ENCODE peak calls at places on chromosomes 16 and 17, in five cellular contexts. X, C, K, M and J are unnamed samples.
A peak's percentile ranks its signal among the peaks of the same experiment; 100 is the strongest.

GRCh38 chr17:21251611-21252010 is 1.6 kb downstream of the NATD1 start:
- DNase-seq in X (no peak), C (no peak), K (no peak), M (no peak), J (no peak)

GRCh38 chr16:30394603-30395154 is 541 bp upstream of the ZNF48 start:
- DNase-seq in X (no peak), C (no peak), K (peak; percentile 55), M (no peak), J (no peak)

GRCh38 chr17:57626520-57627210 is 118.4 kb downstream of the CCDC182 start:
- DNase-seq in X (no peak), C (no peak), K (no peak), M (peak; percentile 21), J (no peak)

GRCh38 chr17:44324092-44324570 is 492 bp downstream of the SLC25A39 start:
- DNase-seq in X (no peak), C (no peak), K (peak; percentile 25), M (no peak), J (no peak)

GRCh38 chr16:84479716-84480450 is 24.6 kb downstream of the MEAK7 start:
- DNase-seq in X (peak; percentile 8), C (no peak), K (no peak), M (no peak), J (no peak)

GRCh38 chr17:8557176-8557806 is 73.2 kb downstream of the MYH10 start:
- DNase-seq in X (no peak), C (no peak), K (no peak), M (no peak), J (no peak)

GRCh38 chr17:82917656-82918345 is 78.0 kb upstream of the ZNF750 start:
- DNase-seq in X (peak; percentile 62), C (no peak), K (peak; percentile 63), M (peak; percentile 23), J (no peak)

GRCh38 chr16:70598937-70599503 is 47.3 kb upstream of the IL34 start:
- DNase-seq in X (no peak), C (no peak), K (no peak), M (no peak), J (no peak)

GRCh38 chr17:82547981-82548380 is 28.4 kb downstream of the FOXK2 start:
- DNase-seq in X (no peak), C (no peak), K (no peak), M (no peak), J (no peak)

GRCh38 chr16:24589997-24590396 is 50.6 kb downstream of the RBBP6 start:
- DNase-seq in X (no peak), C (no peak), K (no peak), M (no peak), J (no peak)

GRCh38 chr16:2339521-2340484 is 725 bp downstream of the ABCA3 start:
- DNase-seq in X (peak; percentile 55), C (no peak), K (peak; percentile 66), M (peak; percentile 15), J (peak; percentile 80)

GRCh38 chr16:7182510-7183109 is 150.0 kb upstream of the RBFOX1 start:
- DNase-seq in X (no peak), C (no peak), K (no peak), M (no peak), J (peak; percentile 52)

GRCh38 chr17:44543213-44543904 is 13.9 kb upstream of the FZD2 start:
- DNase-seq in X (peak; percentile 85), C (no peak), K (no peak), M (peak; percentile 64), J (peak; percentile 85)

GRCh38 chr16:84184775-84185174 is 2.1 kb downstream of the TAF1C start:
- DNase-seq in X (no peak), C (no peak), K (no peak), M (no peak), J (no peak)

GRCh38 chr17:31678431-31678830 is 180.6 kb downstream of the COPRS start:
- DNase-seq in X (no peak), C (no peak), K (no peak), M (no peak), J (no peak)

GRCh38 chr16:78788276-78788675 is 688.8 kb downstream of the WWOX start:
- DNase-seq in X (no peak), C (no peak), K (no peak), M (no peak), J (no peak)

GRCh38 chr17:33014751-33015150 is 23.1 kb downstream of the SPACA3 start:
- DNase-seq in X (no peak), C (no peak), K (no peak), M (peak; percentile 15), J (peak; percentile 22)

GRCh38 chr17:74151551-74152315 is 51.7 kb upstream of the RPL38 start:
- DNase-seq in X (no peak), C (no peak), K (no peak), M (no peak), J (no peak)

GRCh38 chr17:27651411-27652345 is 20.7 kb downstream of the LGALS9 start:
- DNase-seq in X (peak; percentile 77), C (no peak), K (no peak), M (peak; percentile 23), J (no peak)

GRCh38 chr17:82477934-82478333 is 19.4 kb downstream of the NARF start:
- DNase-seq in X (no peak), C (no peak), K (no peak), M (no peak), J (no peak)

GRCh38 chr17:77829871-77830799 is 128.4 kb upstream of the TNRC6C start:
- DNase-seq in X (no peak), C (no peak), K (peak; percentile 56), M (no peak), J (no peak)

GRCh38 chr17:79728908-79729471 is 1.8 kb upstream of the ENPP7 start:
- DNase-seq in X (no peak), C (no peak), K (no peak), M (no peak), J (no peak)

GRCh38 chr17:79729761-79730160 is 982 bp upstream of the ENPP7 start:
- DNase-seq in X (no peak), C (no peak), K (no peak), M (no peak), J (no peak)

GRCh38 chr17:79732246-79732645 is 1.5 kb downstream of the ENPP7 start:
- DNase-seq in X (no peak), C (no peak), K (no peak), M (no peak), J (no peak)

GRCh38 chr17:79730437-79730768 is 340 bp upstream of the ENPP7 start:
- DNase-seq in X (no peak), C (no peak), K (no peak), M (no peak), J (no peak)

GRCh38 chr17:79730769-79731483 is at the start of gene ENPP7:
- DNase-seq in X (no peak), C (no peak), K (no peak), M (peak; percentile 42), J (no peak)
- TF ChIP-seq ATF2 in X (no peak), C (no peak), K (no peak), M (no peak), J (no peak)

DNA sequence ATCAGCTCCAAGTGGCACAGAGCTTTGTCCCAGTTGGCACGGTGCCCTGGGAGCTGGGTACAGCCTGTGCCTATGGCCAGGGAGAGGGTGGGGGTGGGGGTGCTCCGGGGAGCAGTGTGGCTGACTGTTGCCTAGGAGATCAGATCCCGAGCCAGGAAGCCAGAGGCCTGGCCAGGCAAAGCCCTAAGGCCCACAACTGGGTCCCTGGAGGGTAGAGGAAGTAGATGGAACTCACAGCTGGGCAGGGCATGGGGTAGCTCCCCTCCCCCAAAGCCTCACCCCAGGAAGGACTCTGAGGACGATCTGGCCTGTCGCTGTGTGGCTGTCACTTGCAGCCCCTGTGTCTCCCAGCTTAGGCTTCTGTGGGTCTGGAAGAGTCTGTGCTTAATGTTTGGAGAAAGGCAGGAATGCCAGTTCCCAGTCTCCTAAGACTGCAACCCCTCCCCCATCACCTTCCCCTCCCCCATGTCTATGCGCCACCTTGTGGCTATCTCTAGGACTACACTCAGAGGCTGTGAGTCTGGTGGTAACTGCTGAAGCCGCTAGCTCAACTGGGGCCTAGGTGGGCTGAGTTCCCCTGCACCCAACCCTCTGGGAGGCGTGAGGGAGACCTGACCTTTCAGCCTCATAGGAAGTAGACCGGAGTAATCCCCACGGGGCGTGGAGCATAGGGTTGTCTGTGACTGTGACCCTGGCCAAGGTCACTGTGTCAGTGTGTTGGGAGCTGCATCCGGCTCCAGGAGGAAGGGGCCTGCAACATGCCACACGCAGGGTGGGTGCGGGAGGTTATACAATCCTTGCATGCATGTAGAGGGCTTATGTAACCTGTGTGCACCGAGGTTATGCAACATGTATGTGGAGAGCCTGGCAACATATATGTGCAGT is 12.7 kb downstream of the THRA start:
- DNase-seq in X (peak; percentile 87), C (no peak), K (peak; percentile 71), M (peak; percentile 71), J (peak; percentile 66)
- TF ChIP-seq ATF2 in X (no peak), C (no peak), K (no peak), M (peak; percentile 44), J (no peak)

GRCh38 chr16:23524001-23524400 is 13.7 kb upstream of the GGA2 start:
- DNase-seq in X (no peak), C (no peak), K (no peak), M (no peak), J (no peak)

GRCh38 chr16:23521037-23521743 is 10.9 kb upstream of the GGA2 start:
- DNase-seq in X (no peak), C (no peak), K (no peak), M (no peak), J (no peak)

GRCh38 chr16:23520500-23520899 is 10.2 kb upstream of the GGA2 start:
- DNase-seq in X (no peak), C (no peak), K (no peak), M (no peak), J (no peak)

GRCh38 chr16:23523321-23523720 is 13.0 kb upstream of the GGA2 start:
- DNase-seq in X (no peak), C (no peak), K (no peak), M (no peak), J (no peak)

DNA sequence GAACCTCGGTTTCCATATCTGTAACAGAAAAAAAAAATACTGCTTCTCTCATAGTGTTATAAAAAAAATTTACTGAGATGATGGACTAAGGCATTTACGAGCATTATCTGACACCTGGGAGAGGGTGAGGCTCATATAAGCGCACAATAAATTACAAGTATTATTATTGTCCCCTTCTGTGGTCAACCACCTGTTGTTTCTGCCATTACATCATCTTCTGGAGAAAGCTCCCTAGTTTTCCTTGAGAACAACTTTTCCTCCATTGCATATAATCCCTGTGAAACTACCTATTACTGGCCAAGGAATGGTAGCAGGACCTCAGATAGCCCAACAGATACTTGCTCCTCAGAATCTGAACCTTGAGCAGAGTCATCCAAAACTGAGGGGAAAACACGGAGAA is 11.7 kb upstream of the GGA2 start:
- DNase-seq in X (no peak), C (no peak), K (no peak), M (no peak), J (no peak)
- TF ChIP-seq ATF2 in X (no peak), C (no peak), K (no peak), M (no peak), J (no peak)

GRCh38 chr17:68428498-68429172 is 28.7 kb downstream of the WIPI1 start:
- DNase-seq in X (no peak), C (no peak), K (no peak), M (no peak), J (no peak)
- TF ChIP-seq ATF2 in X (no peak), C (no peak), K (no peak), M (no peak), J (no peak)

GRCh38 chr17:68495081-68495480 is 17.1 kb upstream of the PRKAR1A start:
- DNase-seq in X (no peak), C (no peak), K (no peak), M (no peak), J (no peak)
- TF ChIP-seq ATF2 in X (no peak), C (no peak), K (no peak), M (no peak), J (no peak)